ENCODE peak calls at places on chromosomes 13 and 19, in six cellular contexts. One of them, this sample, is unnamed.
A peak's percentile ranks its signal among the peaks of the same experiment; 100 is the strongest.

GRCh38 chr19:19342086-19343015 is 21.7 kb downstream of the MAU2 start:
- DNase-seq in IMR-90: peak; percentile 46
- DNase-seq in H1: peak; percentile 71
- DNase-seq in H9: peak; percentile 92
- DNase-seq in mesenchymal stem cell: peak; percentile 62
- DNase-seq in trophoblast cell: peak; percentile 86
- DNase-seq in this sample: peak; percentile 60

GRCh38 chr13:27493981-27494380 is 43.6 kb upstream of the MTIF3 start:
- DNase-seq in IMR-90: no peak
- DNase-seq in H1: no peak
- DNase-seq in H9: no peak
- DNase-seq in mesenchymal stem cell: no peak
- DNase-seq in trophoblast cell: no peak
- DNase-seq in this sample: no peak

GRCh38 chr19:49700563-49700962 is 9.6 kb downstream of the CPT1C start:
- DNase-seq in IMR-90: no peak
- DNase-seq in H1: no peak
- DNase-seq in H9: no peak
- DNase-seq in mesenchymal stem cell: no peak
- DNase-seq in trophoblast cell: no peak
- DNase-seq in this sample: no peak

GRCh38 chr19:42403586-42403985 is 13.5 kb upstream of the CNFN start:
- DNase-seq in IMR-90: no peak
- DNase-seq in H1: no peak
- DNase-seq in H9: no peak
- DNase-seq in mesenchymal stem cell: no peak
- DNase-seq in trophoblast cell: no peak
- DNase-seq in this sample: no peak

GRCh38 chr19:45103625-45104319 is 10.8 kb downstream of the PPP1R37 start:
- DNase-seq in IMR-90: no peak
- DNase-seq in H1: no peak
- DNase-seq in H9: no peak
- DNase-seq in mesenchymal stem cell: no peak
- DNase-seq in trophoblast cell: no peak
- DNase-seq in this sample: peak; percentile 80

GRCh38 chr13:76383671-76384461 is 502.3 kb downstream of the KCTD12 start:
- DNase-seq in IMR-90: peak; percentile 94
- DNase-seq in H1: no peak
- DNase-seq in H9: no peak
- DNase-seq in mesenchymal stem cell: peak; percentile 99
- DNase-seq in trophoblast cell: peak; percentile 32
- DNase-seq in this sample: no peak

GRCh38 chr13:29081036-29081435 is 260.9 kb downstream of the MTUS2 start:
- DNase-seq in IMR-90: no peak
- DNase-seq in H1: no peak
- DNase-seq in H9: no peak
- DNase-seq in mesenchymal stem cell: peak; percentile 19
- DNase-seq in trophoblast cell: no peak
- DNase-seq in this sample: no peak

GRCh38 chr19:40178756-40179155 is 12.5 kb upstream of the MAP3K10 start:
- DNase-seq in IMR-90: no peak
- DNase-seq in H1: no peak
- DNase-seq in H9: no peak
- DNase-seq in mesenchymal stem cell: no peak
- DNase-seq in trophoblast cell: peak; percentile 96
- DNase-seq in this sample: no peak

GRCh38 chr13:36006347-36006746 is 124.8 kb downstream of the DCLK1 start:
- DNase-seq in IMR-90: no peak
- DNase-seq in H1: no peak
- DNase-seq in H9: no peak
- DNase-seq in mesenchymal stem cell: no peak
- DNase-seq in trophoblast cell: no peak
- DNase-seq in this sample: no peak

GRCh38 chr13:30576528-30576927 is 41.2 kb upstream of the USPL1 start:
- DNase-seq in IMR-90: peak; percentile 59
- DNase-seq in H1: no peak
- DNase-seq in H9: no peak
- DNase-seq in mesenchymal stem cell: peak; percentile 48
- DNase-seq in trophoblast cell: no peak
- DNase-seq in this sample: no peak

GRCh38 chr13:109740721-109741120 is 45.7 kb downstream of the IRS2 start:
- DNase-seq in IMR-90: no peak
- DNase-seq in H1: no peak
- DNase-seq in H9: no peak
- DNase-seq in mesenchymal stem cell: no peak
- DNase-seq in trophoblast cell: no peak
- DNase-seq in this sample: no peak

GRCh38 chr13:23673354-23673753 is 103.1 kb downstream of the TNFRSF19 start:
- DNase-seq in IMR-90: peak; percentile 99
- DNase-seq in H1: no peak
- DNase-seq in H9: no peak
- DNase-seq in mesenchymal stem cell: peak; percentile 82
- DNase-seq in trophoblast cell: peak; percentile 21
- DNase-seq in this sample: no peak

GRCh38 chr19:51926784-51927741 is at the start of gene ZNF613:
- DNase-seq in IMR-90: peak; percentile 94
- DNase-seq in H1: peak; percentile 80
- DNase-seq in H9: peak; percentile 93
- DNase-seq in mesenchymal stem cell: peak; percentile 91
- DNase-seq in trophoblast cell: peak; percentile 95
- DNase-seq in this sample: peak; percentile 88

GRCh38 chr19:12664406-12665280 is 1.9 kb downstream of the MAN2B1 start:
- DNase-seq in IMR-90: no peak
- DNase-seq in H1: no peak
- DNase-seq in H9: peak; percentile 96
- DNase-seq in mesenchymal stem cell: no peak
- DNase-seq in trophoblast cell: no peak
- DNase-seq in this sample: no peak

GRCh38 chr19:18946918-18947317 is 5.9 kb upstream of the HOMER3 start:
- DNase-seq in IMR-90: no peak
- DNase-seq in H1: no peak
- DNase-seq in H9: no peak
- DNase-seq in mesenchymal stem cell: no peak
- DNase-seq in trophoblast cell: no peak
- DNase-seq in this sample: no peak

GRCh38 chr19:743168-743687 is 7.7 kb upstream of the MISP start:
- DNase-seq in IMR-90: no peak
- DNase-seq in H1: no peak
- DNase-seq in H9: no peak
- DNase-seq in mesenchymal stem cell: no peak
- DNase-seq in trophoblast cell: peak; percentile 76
- DNase-seq in this sample: no peak

GRCh38 chr13:99304541-99304940 is 2.7 kb downstream of the GPR183 start:
- DNase-seq in IMR-90: no peak
- DNase-seq in H1: no peak
- DNase-seq in H9: no peak
- DNase-seq in mesenchymal stem cell: no peak
- DNase-seq in trophoblast cell: no peak
- DNase-seq in this sample: no peak

GRCh38 chr13:111668451-111668850 is 348.0 kb downstream of the TEX29 start:
- DNase-seq in IMR-90: no peak
- DNase-seq in H1: no peak
- DNase-seq in H9: peak; percentile 12
- DNase-seq in mesenchymal stem cell: no peak
- DNase-seq in trophoblast cell: no peak
- DNase-seq in this sample: no peak

GRCh38 chr19:33416307-33417215 is 43.1 kb downstream of the CEBPG start:
- DNase-seq in IMR-90: peak; percentile 68
- DNase-seq in H1: peak; percentile 29
- DNase-seq in H9: peak; percentile 85
- DNase-seq in mesenchymal stem cell: peak; percentile 62
- DNase-seq in trophoblast cell: peak; percentile 77
- DNase-seq in this sample: peak; percentile 50

GRCh38 chr13:73056054-73056962 is 2.5 kb upstream of the KLF5 start:
- DNase-seq in IMR-90: peak; percentile 84
- DNase-seq in H1: no peak
- DNase-seq in H9: no peak
- DNase-seq in mesenchymal stem cell: peak; percentile 64
- DNase-seq in trophoblast cell: peak; percentile 66
- DNase-seq in this sample: no peak

GRCh38 chr13:111845621-111846351 is 221.2 kb upstream of the SOX1 start:
- DNase-seq in IMR-90: no peak
- DNase-seq in H1: peak; percentile 64
- DNase-seq in H9: peak; percentile 82
- DNase-seq in mesenchymal stem cell: no peak
- DNase-seq in trophoblast cell: no peak
- DNase-seq in this sample: no peak

GRCh38 chr19:3986260-3987041 is 1.2 kb upstream of the EEF2 start:
- DNase-seq in IMR-90: peak; percentile 73
- DNase-seq in H1: no peak
- DNase-seq in H9: peak; percentile 81
- DNase-seq in mesenchymal stem cell: peak; percentile 88
- DNase-seq in trophoblast cell: peak; percentile 87
- DNase-seq in this sample: peak; percentile 52

GRCh38 chr19:27673986-27674385 is 1539.0 kb downstream of the UQCRFS1 start:
- DNase-seq in IMR-90: no peak
- DNase-seq in H1: no peak
- DNase-seq in H9: no peak
- DNase-seq in mesenchymal stem cell: no peak
- DNase-seq in trophoblast cell: no peak
- DNase-seq in this sample: no peak

GRCh38 chr19:56269348-56269747 is 3.2 kb upstream of the EDDM13 start:
- DNase-seq in IMR-90: no peak
- DNase-seq in H1: no peak
- DNase-seq in H9: no peak
- DNase-seq in mesenchymal stem cell: no peak
- DNase-seq in trophoblast cell: no peak
- DNase-seq in this sample: no peak

GRCh38 chr13:50226515-50227147 is 211.4 kb downstream of the KCNRG start:
- DNase-seq in IMR-90: no peak
- DNase-seq in H1: no peak
- DNase-seq in H9: no peak
- DNase-seq in mesenchymal stem cell: no peak
- DNase-seq in trophoblast cell: no peak
- DNase-seq in this sample: no peak

GRCh38 chr19:47111081-47111589 is 2.4 kb downstream of the ZC3H4 start:
- DNase-seq in IMR-90: no peak
- DNase-seq in H1: no peak
- DNase-seq in H9: no peak
- DNase-seq in mesenchymal stem cell: no peak
- DNase-seq in trophoblast cell: no peak
- DNase-seq in this sample: no peak
- H4K8ac ChIP-seq in IMR-90: peak overlapping the region; percentile 88
- H4K8ac ChIP-seq in H1: peak overlapping the region; percentile 66
- H4K8ac ChIP-seq in H9: no peak overlapping the region
- H4K8ac ChIP-seq in mesenchymal stem cell: peak overlapping the region; percentile 95
- H4K8ac ChIP-seq in trophoblast cell: peak overlapping the region; percentile 99
- H4K8ac ChIP-seq in this sample: no peak overlapping the region

DNA sequence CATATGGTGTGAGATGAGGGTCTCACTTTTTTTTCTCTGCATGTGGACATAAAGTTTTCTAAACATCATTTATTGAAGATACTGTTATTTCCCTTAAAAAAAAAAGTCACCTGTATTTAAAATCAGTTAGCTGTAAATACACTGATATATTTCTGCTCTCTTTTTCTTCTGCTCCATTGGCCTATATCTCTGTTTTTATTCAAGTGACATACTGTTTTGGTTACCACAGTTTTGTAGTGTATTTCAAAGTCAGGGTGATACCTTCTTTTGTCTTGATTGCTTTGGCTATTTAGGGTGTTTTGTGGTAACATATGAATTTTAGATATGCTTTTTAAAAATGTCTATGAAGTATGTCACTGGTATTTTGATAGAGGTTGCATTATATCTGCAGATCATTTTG is 15.8 kb upstream of the ZNF431 start:
- DNase-seq in IMR-90: no peak
- DNase-seq in H1: no peak
- DNase-seq in H9: no peak
- DNase-seq in mesenchymal stem cell: no peak
- DNase-seq in trophoblast cell: no peak
- DNase-seq in this sample: no peak
- H4K91ac ChIP-seq in IMR-90: no peak overlapping the region
- H4K91ac ChIP-seq in H1: no peak overlapping the region
- H4K91ac ChIP-seq in H9: no peak overlapping the region
- H4K91ac ChIP-seq in mesenchymal stem cell: no peak overlapping the region
- H4K91ac ChIP-seq in trophoblast cell: no peak overlapping the region
- H4K91ac ChIP-seq in this sample: no peak overlapping the region

GRCh38 chr19:58150328-58150921 is at the start of gene ZNF329:
- DNase-seq in IMR-90: peak; percentile 76
- DNase-seq in H1: no peak
- DNase-seq in H9: peak; percentile 78
- DNase-seq in mesenchymal stem cell: peak; percentile 82
- DNase-seq in trophoblast cell: peak; percentile 95
- DNase-seq in this sample: peak; percentile 78

GRCh38 chr19:58154287-58154678 is 3.7 kb upstream of the ZNF329 start:
- DNase-seq in IMR-90: peak; percentile 24
- DNase-seq in H1: no peak
- DNase-seq in H9: peak; percentile 49
- DNase-seq in mesenchymal stem cell: peak; percentile 50
- DNase-seq in trophoblast cell: peak; percentile 57
- DNase-seq in this sample: no peak

GRCh38 chr19:58153386-58153785 is 2.8 kb upstream of the ZNF329 start:
- DNase-seq in IMR-90: no peak
- DNase-seq in H1: no peak
- DNase-seq in H9: no peak
- DNase-seq in mesenchymal stem cell: no peak
- DNase-seq in trophoblast cell: peak; percentile 79
- DNase-seq in this sample: no peak

GRCh38 chr19:58157045-58157728 is 6.6 kb upstream of the ZNF329 start:
- DNase-seq in IMR-90: no peak
- DNase-seq in H1: no peak
- DNase-seq in H9: peak; percentile 45
- DNase-seq in mesenchymal stem cell: no peak
- DNase-seq in trophoblast cell: no peak
- DNase-seq in this sample: no peak

GRCh38 chr19:58154679-58155648 is 4.4 kb upstream of the ZNF329 start:
- DNase-seq in IMR-90: peak; percentile 91
- DNase-seq in H1: peak; percentile 82
- DNase-seq in H9: peak; percentile 96
- DNase-seq in mesenchymal stem cell: peak; percentile 95
- DNase-seq in trophoblast cell: peak; percentile 99
- DNase-seq in this sample: peak; percentile 97
- H4K8ac ChIP-seq in IMR-90: peak overlapping the region; percentile 87
- H4K8ac ChIP-seq in H1: peak overlapping the region; percentile 94
- H4K8ac ChIP-seq in H9: no peak overlapping the region
- H4K8ac ChIP-seq in mesenchymal stem cell: peak overlapping the region; percentile 97
- H4K8ac ChIP-seq in trophoblast cell: peak overlapping the region; percentile 86
- H4K8ac ChIP-seq in this sample: no peak overlapping the region

DNA sequence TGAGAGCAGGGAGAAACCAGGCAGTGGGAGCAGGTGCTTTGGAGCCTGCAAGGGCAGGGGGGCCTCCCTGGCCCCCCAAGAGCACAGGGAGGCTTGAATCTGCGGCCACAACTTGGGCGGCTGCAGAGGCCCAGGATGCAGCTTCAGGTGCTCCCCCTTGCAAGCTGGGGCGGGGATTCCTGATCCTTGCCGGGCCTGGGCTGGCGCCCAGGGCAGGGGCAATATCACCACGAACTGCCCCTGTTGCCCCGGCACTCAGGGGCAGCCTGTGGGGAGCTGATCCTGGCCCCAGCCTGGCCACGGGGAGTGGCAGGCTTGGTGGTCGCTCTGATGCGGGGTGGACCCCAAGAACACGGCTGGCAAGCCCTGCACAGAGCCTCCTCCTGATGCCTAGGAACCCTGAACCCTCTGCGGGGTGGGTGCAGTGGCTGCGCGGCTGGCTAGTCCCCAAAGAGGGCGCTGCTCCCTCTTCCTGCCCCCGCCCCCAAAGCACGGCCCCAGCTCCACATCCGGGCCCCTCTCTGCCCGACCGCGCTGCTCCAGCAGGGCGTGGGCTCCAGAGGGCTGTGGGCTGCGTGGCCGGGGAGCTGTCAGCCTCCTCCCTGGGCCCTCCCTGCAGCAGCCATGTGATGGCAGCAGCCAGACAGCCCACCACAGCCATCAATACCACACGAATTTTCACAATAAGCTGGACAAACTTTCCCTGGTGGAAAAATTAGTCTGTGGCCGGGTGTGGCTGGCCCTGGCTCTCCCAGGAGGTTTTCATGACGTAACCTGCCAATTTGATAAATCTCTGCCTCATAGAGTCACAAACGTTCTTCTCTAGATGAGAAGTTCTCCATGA is 21.0 kb downstream of the TNFSF9 start:
- DNase-seq in IMR-90: no peak
- DNase-seq in H1: no peak
- DNase-seq in H9: peak; percentile 86
- DNase-seq in mesenchymal stem cell: no peak
- DNase-seq in trophoblast cell: no peak
- DNase-seq in this sample: no peak
- H4K91ac ChIP-seq in IMR-90: no peak overlapping the region
- H4K91ac ChIP-seq in H1: peak overlapping the region; percentile 88
- H4K91ac ChIP-seq in H9: no peak overlapping the region
- H4K91ac ChIP-seq in mesenchymal stem cell: no peak overlapping the region
- H4K91ac ChIP-seq in trophoblast cell: no peak overlapping the region
- H4K91ac ChIP-seq in this sample: no peak overlapping the region

This sample was measured in neuronal stem cell.